ENCODE peak calls at places on chromosomes 7 and 10, in four cellular contexts. One of them, this sample, is unnamed.

GRCh38 chr10:29057712-29058426 is 231.0 kb upstream of the LYZL1 start:
- DNase-seq in cerebellum: no peak
- DNase-seq in HTR-8/SVneo: no peak
- DNase-seq in LHCN-M2: no peak
- DNase-seq in this sample: peak; percentile 66

GRCh38 chr7:158129037-158130022 is 458.3 kb downstream of the PTPRN2 start:
- DNase-seq in HTR-8/SVneo: no peak
- DNase-seq in LHCN-M2: no peak
- DNase-seq in cerebellum: no peak
- DNase-seq in this sample: no peak

GRCh38 chr7:150567168-150567567 is at the start of gene GIMAP4:
- DNase-seq in cerebellum: no peak
- DNase-seq in HTR-8/SVneo: no peak
- DNase-seq in LHCN-M2: no peak
- DNase-seq in this sample: no peak

GRCh38 chr10:118592675-118593330 is 2.6 kb downstream of the PRLHR start:
- DNase-seq in HTR-8/SVneo: no peak
- DNase-seq in LHCN-M2: no peak
- DNase-seq in cerebellum: no peak
- DNase-seq in this sample: no peak

GRCh38 chr10:23868121-23868520 is 340.8 kb upstream of the KIAA1217 start:
- DNase-seq in HTR-8/SVneo: no peak
- DNase-seq in LHCN-M2: no peak
- DNase-seq in cerebellum: no peak
- DNase-seq in this sample: peak; percentile 13

GRCh38 chr10:104311184-104311720 is 27.0 kb downstream of the ITPRIP start:
- DNase-seq in cerebellum: no peak
- DNase-seq in LHCN-M2: no peak
- DNase-seq in HTR-8/SVneo: no peak
- DNase-seq in this sample: no peak

GRCh38 chr10:95319239-95319638 is 28.4 kb upstream of the PDLIM1 start:
- DNase-seq in HTR-8/SVneo: no peak
- DNase-seq in LHCN-M2: peak; percentile 61
- DNase-seq in cerebellum: no peak
- DNase-seq in this sample: peak; percentile 42

GRCh38 chr7:102444961-102445673 is 11.7 kb downstream of the ORAI2 start:
- DNase-seq in cerebellum: no peak
- DNase-seq in HTR-8/SVneo: no peak
- DNase-seq in LHCN-M2: no peak
- DNase-seq in this sample: no peak

GRCh38 chr7:133753513-133753912 is 373.6 kb upstream of the LRGUK start:
- DNase-seq in HTR-8/SVneo: no peak
- DNase-seq in cerebellum: no peak
- DNase-seq in LHCN-M2: no peak
- DNase-seq in this sample: no peak

GRCh38 chr10:6607778-6608177 is 27.7 kb upstream of the PRKCQ start:
- DNase-seq in LHCN-M2: no peak
- DNase-seq in HTR-8/SVneo: no peak
- DNase-seq in cerebellum: no peak
- DNase-seq in this sample: no peak

GRCh38 chr10:114239117-114239993 is at the start of gene VWA2:
- DNase-seq in cerebellum: no peak
- DNase-seq in HTR-8/SVneo: no peak
- DNase-seq in LHCN-M2: no peak
- DNase-seq in this sample: no peak

GRCh38 chr10:112732277-112732891 is 217.7 kb upstream of the TCF7L2 start:
- DNase-seq in HTR-8/SVneo: no peak
- DNase-seq in cerebellum: no peak
- DNase-seq in LHCN-M2: peak; percentile 48
- DNase-seq in this sample: peak; percentile 74

GRCh38 chr7:92002720-92003119 is 62.1 kb downstream of the AKAP9 start:
- DNase-seq in cerebellum: no peak
- DNase-seq in LHCN-M2: peak; percentile 7
- DNase-seq in HTR-8/SVneo: no peak
- DNase-seq in this sample: no peak

GRCh38 chr10:69180525-69181204 is 631 bp downstream of the SUPV3L1 start:
- DNase-seq in LHCN-M2: peak; percentile 21
- DNase-seq in HTR-8/SVneo: peak; percentile 26
- DNase-seq in cerebellum: peak; percentile 3
- DNase-seq in this sample: peak; percentile 4

GRCh38 chr7:29274156-29275017 is 79.8 kb downstream of the CHN2 start:
- DNase-seq in cerebellum: peak; percentile 61
- DNase-seq in LHCN-M2: peak; percentile 83
- DNase-seq in HTR-8/SVneo: no peak
- DNase-seq in this sample: peak; percentile 55

GRCh38 chr10:124461642-124462347 is at the start of gene LHPP:
- DNase-seq in cerebellum: peak; percentile 89
- DNase-seq in LHCN-M2: peak; percentile 78
- DNase-seq in HTR-8/SVneo: peak; percentile 70
- DNase-seq in this sample: peak; percentile 74

GRCh38 chr7:100965723-100966541 is 3.4 kb upstream of the MUC12 start:
- DNase-seq in HTR-8/SVneo: peak; percentile 77
- DNase-seq in LHCN-M2: no peak
- DNase-seq in cerebellum: no peak
- DNase-seq in this sample: peak; percentile 32

GRCh38 chr7:149257146-149257545 is 4.8 kb upstream of the ZNF783 start:
- DNase-seq in cerebellum: no peak
- DNase-seq in LHCN-M2: peak; percentile 36
- DNase-seq in HTR-8/SVneo: no peak
- DNase-seq in this sample: no peak

GRCh38 chr10:93435061-93435491 is 47.1 kb downstream of the MYOF start:
- DNase-seq in cerebellum: no peak
- DNase-seq in HTR-8/SVneo: no peak
- DNase-seq in LHCN-M2: no peak
- DNase-seq in this sample: no peak

GRCh38 chr7:54541941-54542618 is at the start of gene VSTM2A:
- DNase-seq in LHCN-M2: peak; percentile 9
- DNase-seq in HTR-8/SVneo: no peak
- DNase-seq in cerebellum: peak; percentile 53
- DNase-seq in this sample: peak; percentile 2

GRCh38 chr10:70699659-70700174 is 27.4 kb downstream of the ADAMTS14 start:
- DNase-seq in HTR-8/SVneo: no peak
- DNase-seq in cerebellum: no peak
- DNase-seq in LHCN-M2: no peak
- DNase-seq in this sample: peak; percentile 97

GRCh38 chr10:14485986-14486385 is 155.3 kb upstream of the FRMD4A start:
- DNase-seq in LHCN-M2: no peak
- DNase-seq in cerebellum: no peak
- DNase-seq in HTR-8/SVneo: no peak
- DNase-seq in this sample: no peak

GRCh38 chr10:1399431-1400120 is 337.7 kb downstream of the ADARB2 start:
- DNase-seq in HTR-8/SVneo: no peak
- DNase-seq in cerebellum: no peak
- DNase-seq in LHCN-M2: no peak
- DNase-seq in this sample: no peak

GRCh38 chr10:89327803-89328441 is at the start of gene IFIT3:
- DNase-seq in LHCN-M2: peak; percentile 93
- DNase-seq in cerebellum: peak; percentile 72
- DNase-seq in HTR-8/SVneo: peak; percentile 78
- DNase-seq in this sample: peak; percentile 87

GRCh38 chr7:151185762-151186639 is 1.0 kb downstream of the ASB10 start:
- DNase-seq in HTR-8/SVneo: no peak
- DNase-seq in cerebellum: no peak
- DNase-seq in LHCN-M2: no peak
- DNase-seq in this sample: no peak

GRCh38 chr7:158270856-158271413 is 316.7 kb downstream of the PTPRN2 start:
- DNase-seq in LHCN-M2: no peak
- DNase-seq in HTR-8/SVneo: no peak
- DNase-seq in cerebellum: no peak
- DNase-seq in this sample: peak; percentile 29

GRCh38 chr7:132240262-132240661 is 336.0 kb downstream of the PLXNA4 start:
- DNase-seq in HTR-8/SVneo: no peak
- DNase-seq in cerebellum: no peak
- DNase-seq in LHCN-M2: no peak
- DNase-seq in this sample: no peak

GRCh38 chr7:151366141-151366871 is 24.7 kb downstream of the NUB1 start:
- DNase-seq in LHCN-M2: no peak
- DNase-seq in HTR-8/SVneo: no peak
- DNase-seq in cerebellum: no peak
- DNase-seq in this sample: no peak

GRCh38 chr7:105387621-105388372 is 924 bp downstream of the SRPK2 start:
- DNase-seq in cerebellum: peak; percentile 46
- DNase-seq in LHCN-M2: peak; percentile 41
- DNase-seq in HTR-8/SVneo: peak; percentile 39
- DNase-seq in this sample: peak; percentile 69

GRCh38 chr10:125000366-125001312 is 58.7 kb downstream of the ZRANB1 start:
- DNase-seq in HTR-8/SVneo: no peak
- DNase-seq in cerebellum: peak; percentile 70
- DNase-seq in LHCN-M2: no peak
- DNase-seq in this sample: peak; percentile 9

GRCh38 chr10:32271617-32272016 is 75.3 kb downstream of the EPC1 start:
- DNase-seq in HTR-8/SVneo: no peak
- DNase-seq in LHCN-M2: peak; percentile 26
- DNase-seq in cerebellum: no peak
- DNase-seq in this sample: no peak

This sample was measured in RPMI7951.